ENCODE peak calls at places on chromosomes 4 and X, in nine cellular contexts. S is kidney epithelial cell; E is activated naive CD8-positive, alpha-beta T cell treated with anti-CD3 and anti-CD28 coated beads, Interleukin-2, amount 50 U/mL, for 24 hours; D is LoVo; Q is NCI-H1105; C is Peyer's patch; N is G401; B is adrenal gland; P is NCI-H1092 treated with DMSO at 0.1 percent for 48 hours. Y is an unnamed sample.

GRCh38 chr4:61493470-61493869 is 293.3 kb downstream of the ADGRL3 start:
- DNase-seq in S (no peak), E (no peak), D (no peak), Q (no peak), C (no peak), N (no peak), B (no peak), P (no peak), Y (no peak)

GRCh38 chr4:27084685-27085356 is 224.2 kb downstream of the STIM2 start:
- DNase-seq in S (no peak), E (peak), D (no peak), Q (peak), C (peak), N (peak), B (peak), P (peak), Y (peak)

GRCh38 chr4:121195649-121196048 is 31.5 kb upstream of the TNIP3 start:
- DNase-seq in S (no peak), E (no peak), D (no peak), Q (no peak), C (no peak), N (peak), B (no peak), P (no peak), Y (no peak)

GRCh38 chrX:32408389-32408788 is 803.0 kb downstream of the DMD start:
- DNase-seq in S (no peak), E (no peak), D (no peak), Q (no peak), C (no peak), N (peak), B (peak), P (no peak), Y (no peak)

GRCh38 chr4:53119685-53120084 is 246.2 kb downstream of the SCFD2 start:
- DNase-seq in S (no peak), E (no peak), D (no peak), Q (no peak), C (no peak), N (no peak), B (no peak), P (no peak), Y (no peak)

GRCh38 chr4:128524311-128524710 is 236.7 kb upstream of the PGRMC2 start:
- DNase-seq in S (peak), E (no peak), D (peak), Q (no peak), C (no peak), N (no peak), B (peak), P (no peak), Y (no peak)

GRCh38 chr4:41177016-41177415 is 37.3 kb downstream of the APBB2 start:
- DNase-seq in S (no peak), E (no peak), D (peak), Q (no peak), C (no peak), N (no peak), B (no peak), P (no peak), Y (no peak)

GRCh38 chr4:144699565-144699964 is 53.6 kb downstream of the HHIP start:
- DNase-seq in S (no peak), E (no peak), D (no peak), Q (no peak), C (no peak), N (no peak), B (no peak), P (no peak), Y (no peak)

GRCh38 chr4:86582453-86582852 is 11.7 kb upstream of the PTPN13 start:
- DNase-seq in S (peak), E (no peak), D (peak), Q (peak), C (no peak), N (no peak), B (peak), P (no peak), Y (no peak)

GRCh38 chrX:134737061-134737460 is 78.8 kb upstream of the PLAC1 start:
- DNase-seq in S (no peak), E (no peak), D (no peak), Q (no peak), C (no peak), N (peak), B (no peak), P (no peak), Y (no peak)

GRCh38 chr4:54233128-54233696 is 4.1 kb downstream of the PDGFRA start:
- DNase-seq in S (no peak), E (peak), D (peak), Q (peak), C (peak), N (peak), B (peak), P (peak), Y (peak)

GRCh38 chr4:27218013-27218412 is 357.4 kb downstream of the STIM2 start:
- DNase-seq in S (no peak), E (no peak), D (no peak), Q (no peak), C (no peak), N (no peak), B (no peak), P (no peak), Y (no peak)

GRCh38 chr4:53508446-53508845 is 82.8 kb downstream of the LNX1 start:
- DNase-seq in S (no peak), E (no peak), D (peak), Q (no peak), C (no peak), N (no peak), B (no peak), P (no peak), Y (no peak)

GRCh38 chr4:146183209-146183608 is 7.7 kb downstream of the LSM6 start:
- DNase-seq in S (no peak), E (no peak), D (no peak), Q (no peak), C (no peak), N (no peak), B (no peak), P (no peak), Y (no peak)

GRCh38 chr4:100366213-100366612 is 151.6 kb downstream of the EMCN start:
- DNase-seq in S (no peak), E (no peak), D (no peak), Q (no peak), C (no peak), N (no peak), B (no peak), P (no peak), Y (no peak)

GRCh38 chrX:31199770-31200114 is 127.9 kb upstream of the FTHL17 start:
- DNase-seq in S (no peak), E (no peak), D (no peak), Q (no peak), C (no peak), N (no peak), B (no peak), P (no peak), Y (no peak)